ENCODE peak calls at places on chromosomes 6 and 20, in seven cellular contexts. P, M, Y, X, T, C and N are unnamed samples.

GRCh38 chr6:14818422-14818884 is 427.4 kb upstream of the JARID2 start:
- DNase-seq in P (no peak), M (no peak), T (no peak), C (no peak), Y (no peak), X (no peak), N (no peak)

GRCh38 chr20:52889225-52889624 is 82.9 kb upstream of the TSHZ2 start:
- DNase-seq in X (peak), P (peak), C (no peak), Y (no peak), M (no peak), T (no peak), N (no peak)

GRCh38 chr6:100512203-100512862 is 47.6 kb upstream of the SIM1 start:
- DNase-seq in T (no peak), X (peak), P (peak), M (no peak), C (no peak), Y (no peak), N (no peak)

GRCh38 chr20:10701607-10702006 is 27.8 kb upstream of the JAG1 start:
- DNase-seq in X (no peak), C (no peak), Y (no peak), T (no peak), P (no peak), M (no peak), N (no peak)

GRCh38 chr6:13986700-13987399 is 62.1 kb downstream of the RNF182 start:
- DNase-seq in P (no peak), C (no peak), T (no peak), Y (no peak), M (no peak), X (no peak), N (no peak)

GRCh38 chr20:56689852-56690485 is 60.9 kb downstream of the TFAP2C start:
- DNase-seq in T (no peak), P (no peak), X (no peak), C (no peak), Y (no peak), M (no peak), N (no peak)

GRCh38 chr6:161273356-161273751 is 507 bp downstream of the AGPAT4 start:
- DNase-seq in Y (no peak), X (peak), C (peak), T (peak), M (no peak), P (peak), N (no peak)

GRCh38 chr6:3849681-3850450 is 693 bp downstream of the FAM50B start:
- DNase-seq in M (no peak), X (peak), Y (peak), T (peak), C (no peak), P (no peak), N (no peak)

GRCh38 chr6:123091091-123091895 is 95.3 kb downstream of the CLVS2 start:
- DNase-seq in M (no peak), P (peak), X (peak), T (no peak), C (no peak), Y (no peak), N (no peak)

GRCh38 chr20:20864346-20865096 is 152.1 kb upstream of the RALGAPA2 start:
- DNase-seq in P (peak), T (no peak), Y (no peak), C (no peak), X (no peak), M (no peak), N (no peak)

GRCh38 chr6:33723576-33724085 is 12.1 kb upstream of the UQCC2 start:
- DNase-seq in P (no peak), C (no peak), T (no peak), X (no peak), M (no peak), Y (no peak), N (no peak)